ENCODE peak calls at places on chromosome 19, in five cellular contexts. P, D, M, E and W are unnamed samples.

GRCh38 chr19:55373318-55373992 is 3.2 kb upstream of the TMEM190 start:
- DNase-seq in P (no peak), D (no peak), M (no peak), E (no peak), W (no peak)

GRCh38 chr19:9883231-9883758 is 48.2 kb downstream of the PIN1 start:
- DNase-seq in P (no peak), D (no peak), M (no peak), E (no peak), W (no peak)

GRCh38 chr19:10424011-10424637 is 3.8 kb downstream of the PDE4A start:
- DNase-seq in P (peak; percentile 57), D (peak; percentile 62), M (peak; percentile 46), E (peak; percentile 96), W (peak; percentile 64)

GRCh38 chr19:10864538-10864899 is 6.8 kb upstream of the CARM1 start:
- DNase-seq in P (peak; percentile 74), D (peak; percentile 53), M (peak; percentile 54), E (peak; percentile 97), W (peak; percentile 73)

GRCh38 chr19:872266-872951 is 12.9 kb downstream of the CFD start:
- DNase-seq in P (peak; percentile 75), D (no peak), M (peak; percentile 79), E (peak; percentile 93), W (peak; percentile 78)

GRCh38 chr19:6065685-6066365 is 44.5 kb downstream of the RFX2 start:
- DNase-seq in P (peak; percentile 43), D (peak; percentile 52), M (peak; percentile 85), E (peak; percentile 87), W (peak; percentile 65)

GRCh38 chr19:45597425-45598111 is 4.4 kb downstream of the GPR4 start:
- DNase-seq in P (no peak), D (no peak), M (no peak), E (no peak), W (no peak)

GRCh38 chr19:6751189-6751588 is 11.7 kb downstream of the TRIP10 start:
- DNase-seq in P (no peak), D (no peak), M (no peak), E (no peak), W (no peak)

GRCh38 chr19:5628919-5629481 is 6.1 kb downstream of the SAFB start:
- DNase-seq in P (no peak), D (no peak), M (no peak), E (peak; percentile 72), W (no peak)

GRCh38 chr19:3857449-3858003 is 11.3 kb downstream of the ZFR2 start:
- DNase-seq in P (no peak), D (no peak), M (no peak), E (no peak), W (no peak)

GRCh38 chr19:40231544-40232424 is 5.3 kb upstream of the CCNP start:
- DNase-seq in P (no peak), D (no peak), M (no peak), E (no peak), W (no peak)

GRCh38 chr19:39203372-39204341 is at the start of gene SYCN:
- DNase-seq in P (no peak), D (no peak), M (no peak), E (no peak), W (no peak)

GRCh38 chr19:47514151-47514868 is 553 bp downstream of the NAPA start:
- DNase-seq in P (no peak), D (no peak), M (no peak), E (peak; percentile 90), W (no peak)

GRCh38 chr19:53659292-53659691 is 27.5 kb downstream of the DPRX start:
- DNase-seq in P (no peak), D (no peak), M (peak; percentile 3), E (no peak), W (no peak)

GRCh38 chr19:41998246-41999020 is 4.4 kb upstream of the ATP1A3 start:
- DNase-seq in P (no peak), D (peak; percentile 63), M (no peak), E (no peak), W (no peak)

GRCh38 chr19:12603714-12604113 is 6.9 kb downstream of the ZNF490 start:
- DNase-seq in P (peak; percentile 24), D (no peak), M (no peak), E (no peak), W (no peak)

GRCh38 chr19:55284405-55285058 is 735 bp downstream of the BRSK1 start:
- DNase-seq in P (no peak), D (no peak), M (no peak), E (no peak), W (no peak)

GRCh38 chr19:19466201-19466600 is 49.1 kb downstream of the TSSK6 start:
- DNase-seq in P (no peak), D (no peak), M (no peak), E (no peak), W (no peak)

GRCh38 chr19:17205237-17206140 is 9.7 kb upstream of the USE1 start:
- DNase-seq in P (peak; percentile 32), D (no peak), M (peak; percentile 56), E (no peak), W (no peak)

GRCh38 chr19:3551808-3552095 is 5.6 kb downstream of the MFSD12 start:
- DNase-seq in P (no peak), D (no peak), M (no peak), E (no peak), W (no peak)

GRCh38 chr19:1856698-1857603 is 6.4 kb downstream of the KLF16 start:
- DNase-seq in P (no peak), D (no peak), M (peak; percentile 81), E (peak; percentile 97), W (no peak)

GRCh38 chr19:10333758-10334339 is 520 bp upstream of the RAVER1 start:
- DNase-seq in P (no peak), D (no peak), M (no peak), E (no peak), W (no peak)

GRCh38 chr19:55490478-55491436 is 2.5 kb downstream of the SSC5D start:
- DNase-seq in P (no peak), D (no peak), M (no peak), E (no peak), W (no peak)

GRCh38 chr19:4368128-4368820 is 24.9 kb downstream of the MPND start:
- DNase-seq in P (no peak), D (no peak), M (no peak), E (peak; percentile 88), W (no peak)

GRCh38 chr19:32351807-32352630 is 6.6 kb downstream of the ZNF507 start:
- DNase-seq in P (no peak), D (no peak), M (peak; percentile 81), E (no peak), W (no peak)

GRCh38 chr19:55485439-55486011 is 537 bp downstream of the NAT14 start:
- DNase-seq in P (no peak), D (no peak), M (no peak), E (no peak), W (no peak)

GRCh38 chr19:4997297-4997696 is 28.4 kb downstream of the KDM4B start:
- DNase-seq in P (no peak), D (no peak), M (no peak), E (no peak), W (no peak)